ENCODE peak calls at places on chromosomes 7 and 10, in four cellular contexts. One of them, this sample, is unnamed.

GRCh38 chr7:104960741-104961479 is 53.1 kb upstream of the KMT2E start:
- DNase-seq in progenitor cell of endocrine pancreas: no peak
- DNase-seq in ELF-1: no peak
- DNase-seq in NCI-H1417: no peak
- DNase-seq in this sample: no peak

GRCh38 chr7:134356421-134356936 is 39.7 kb upstream of the SLC35B4 start:
- DNase-seq in progenitor cell of endocrine pancreas: no peak
- DNase-seq in ELF-1: no peak
- DNase-seq in NCI-H1417: no peak
- DNase-seq in this sample: peak; percentile 87

GRCh38 chr10:132634241-132634946 is 96.8 kb downstream of the INPP5A start:
- DNase-seq in progenitor cell of endocrine pancreas: no peak
- DNase-seq in ELF-1: no peak
- DNase-seq in NCI-H1417: no peak
- DNase-seq in this sample: no peak

GRCh38 chr10:29446327-29446726 is 157.5 kb downstream of the LYZL1 start:
- DNase-seq in progenitor cell of endocrine pancreas: no peak
- DNase-seq in ELF-1: no peak
- DNase-seq in NCI-H1417: no peak
- DNase-seq in this sample: no peak

GRCh38 chr10:126118476-126118875 is 222.1 kb downstream of the FANK1 start:
- DNase-seq in progenitor cell of endocrine pancreas: no peak
- DNase-seq in ELF-1: no peak
- DNase-seq in NCI-H1417: peak; percentile 4
- DNase-seq in this sample: no peak

GRCh38 chr10:86658751-86659150 is 4.4 kb downstream of the OPN4 start:
- DNase-seq in progenitor cell of endocrine pancreas: no peak
- DNase-seq in ELF-1: no peak
- DNase-seq in NCI-H1417: no peak
- DNase-seq in this sample: no peak

GRCh38 chr10:126315471-126316177 is 72.7 kb downstream of the ADAM12 start:
- DNase-seq in progenitor cell of endocrine pancreas: no peak
- DNase-seq in ELF-1: no peak
- DNase-seq in NCI-H1417: no peak
- DNase-seq in this sample: no peak

GRCh38 chr10:105354010-105354409 is 712.9 kb downstream of the SORCS3 start:
- DNase-seq in progenitor cell of endocrine pancreas: no peak
- DNase-seq in ELF-1: no peak
- DNase-seq in NCI-H1417: no peak
- DNase-seq in this sample: no peak

GRCh38 chr7:129824291-129825004 is 128.3 kb downstream of the UBE2H start:
- DNase-seq in progenitor cell of endocrine pancreas: no peak
- DNase-seq in ELF-1: no peak
- DNase-seq in NCI-H1417: no peak
- DNase-seq in this sample: no peak

GRCh38 chr10:20369863-20370736 is 527.0 kb downstream of the NEBL start:
- DNase-seq in progenitor cell of endocrine pancreas: no peak
- DNase-seq in ELF-1: peak; percentile 88
- DNase-seq in NCI-H1417: no peak
- DNase-seq in this sample: no peak

GRCh38 chr10:74255800-74256422 is 104.9 kb downstream of the ADK start:
- DNase-seq in progenitor cell of endocrine pancreas: no peak
- DNase-seq in ELF-1: no peak
- DNase-seq in NCI-H1417: peak; percentile 49
- DNase-seq in this sample: no peak

This sample was measured in NCI-H2171 treated with DMSO at 0.1 percent for 48 hours.